ENCODE peak calls at places on chromosomes 6 and 20, in four cellular contexts. One of them, this sample, is unnamed.

GRCh38 chr20:24934101-24934661 is 14.9 kb upstream of the CST7 start:
- DNase-seq in GM12878: no peak
- DNase-seq in WTC11: no peak
- DNase-seq in HepG2: no peak
- DNase-seq in this sample: no peak

GRCh38 chr20:3781153-3781910 is at the start of gene SPEF1:
- DNase-seq in GM12878: peak; percentile 33
- DNase-seq in WTC11: peak; percentile 83
- DNase-seq in HepG2: peak; percentile 98
- DNase-seq in this sample: peak; percentile 89

GRCh38 chr6:157524735-157525134 is 143.7 kb downstream of the ZDHHC14 start:
- DNase-seq in HepG2: no peak
- DNase-seq in WTC11: no peak
- DNase-seq in GM12878: no peak
- DNase-seq in this sample: no peak

GRCh38 chr6:81093046-81093445 is 659.4 kb downstream of the TENT5A start:
- DNase-seq in HepG2: no peak
- DNase-seq in GM12878: no peak
- DNase-seq in WTC11: no peak
- DNase-seq in this sample: no peak

GRCh38 chr20:38893485-38894090 is 32.6 kb upstream of the FAM83D start:
- DNase-seq in WTC11: peak; percentile 89
- DNase-seq in GM12878: peak; percentile 38
- DNase-seq in HepG2: peak; percentile 43
- DNase-seq in this sample: peak; percentile 85

GRCh38 chr20:63351811-63352591 is 9.1 kb downstream of the CHRNA4 start:
- DNase-seq in GM12878: no peak
- DNase-seq in WTC11: peak; percentile 79
- DNase-seq in HepG2: no peak
- DNase-seq in this sample: no peak

GRCh38 chr20:41392871-41393704 is 26.5 kb upstream of the EMILIN3 start:
- DNase-seq in WTC11: no peak
- DNase-seq in GM12878: no peak
- DNase-seq in HepG2: no peak
- DNase-seq in this sample: no peak

GRCh38 chr6:8589941-8590676 is 154.8 kb upstream of the SLC35B3 start:
- DNase-seq in WTC11: peak; percentile 47
- DNase-seq in GM12878: no peak
- DNase-seq in HepG2: no peak
- DNase-seq in this sample: no peak

GRCh38 chr20:10671850-10672578 is 1.8 kb downstream of the JAG1 start:
- DNase-seq in WTC11: peak; percentile 64
- DNase-seq in GM12878: no peak
- DNase-seq in HepG2: no peak
- DNase-seq in this sample: peak; percentile 32

GRCh38 chr6:44219053-44219814 is 2.5 kb downstream of the MYMX start:
- DNase-seq in WTC11: peak; percentile 94
- DNase-seq in GM12878: no peak
- DNase-seq in HepG2: peak; percentile 80
- DNase-seq in this sample: peak; percentile 90

GRCh38 chr20:4113996-4114603 is 98.7 kb upstream of the RNF24 start:
- DNase-seq in HepG2: no peak
- DNase-seq in GM12878: no peak
- DNase-seq in WTC11: no peak
- DNase-seq in this sample: no peak

GRCh38 chr20:63970714-63971431 is 1.1 kb upstream of the ZNF512B start:
- DNase-seq in GM12878: no peak
- DNase-seq in WTC11: no peak
- DNase-seq in HepG2: no peak
- DNase-seq in this sample: no peak

GRCh38 chr6:134550604-134551003 is 232.7 kb upstream of the SGK1 start:
- DNase-seq in WTC11: no peak
- DNase-seq in GM12878: no peak
- DNase-seq in HepG2: no peak
- DNase-seq in this sample: no peak

GRCh38 chr6:163324326-163324927 is 90.1 kb upstream of the QKI start:
- DNase-seq in WTC11: no peak
- DNase-seq in HepG2: peak; percentile 56
- DNase-seq in GM12878: no peak
- DNase-seq in this sample: no peak

GRCh38 chr20:63023836-63024571 is 17.2 kb upstream of the BHLHE23 start:
- DNase-seq in WTC11: peak; percentile 3
- DNase-seq in HepG2: no peak
- DNase-seq in GM12878: no peak
- DNase-seq in this sample: no peak

GRCh38 chr6:77457720-77458349 is 5.5 kb downstream of the HTR1B start:
- DNase-seq in GM12878: no peak
- DNase-seq in WTC11: peak; percentile 85
- DNase-seq in HepG2: peak; percentile 45
- DNase-seq in this sample: peak; percentile 48

GRCh38 chr6:133947302-133947900 is 5.6 kb upstream of the TBPL1 start:
- DNase-seq in GM12878: no peak
- DNase-seq in WTC11: no peak
- DNase-seq in HepG2: no peak
- DNase-seq in this sample: no peak

GRCh38 chr6:161265975-161266374 is 7.9 kb downstream of the AGPAT4 start:
- DNase-seq in GM12878: no peak
- DNase-seq in HepG2: no peak
- DNase-seq in WTC11: no peak
- DNase-seq in this sample: no peak

GRCh38 chr6:27772261-27773001 is 139.8 kb downstream of the OR2B2 start:
- DNase-seq in GM12878: no peak
- DNase-seq in HepG2: peak; percentile 81
- DNase-seq in WTC11: peak; percentile 89
- DNase-seq in this sample: peak; percentile 85

GRCh38 chr6:14706378-14706929 is 539.4 kb upstream of the JARID2 start:
- DNase-seq in WTC11: no peak
- DNase-seq in HepG2: no peak
- DNase-seq in GM12878: no peak
- DNase-seq in this sample: peak; percentile 85

GRCh38 chr6:113762611-113763010 is 94.5 kb upstream of the MARCKS start:
- DNase-seq in HepG2: no peak
- DNase-seq in WTC11: no peak
- DNase-seq in GM12878: no peak
- DNase-seq in this sample: no peak

GRCh38 chr6:153024401-153025017 is 22.0 kb upstream of the MTRF1L start:
- DNase-seq in HepG2: peak; percentile 75
- DNase-seq in GM12878: peak; percentile 45
- DNase-seq in WTC11: peak; percentile 36
- DNase-seq in this sample: peak; percentile 67

GRCh38 chr6:150636808-150637207 is 37.1 kb downstream of the PLEKHG1 start:
- DNase-seq in WTC11: no peak
- DNase-seq in HepG2: no peak
- DNase-seq in GM12878: peak; percentile 62
- DNase-seq in this sample: no peak

GRCh38 chr20:49593441-49594142 is 25.7 kb upstream of the PTGIS start:
- DNase-seq in WTC11: no peak
- DNase-seq in GM12878: no peak
- DNase-seq in HepG2: no peak
- DNase-seq in this sample: no peak

GRCh38 chr6:16129623-16130243 is 847 bp downstream of the MYLIP start:
- DNase-seq in HepG2: no peak
- DNase-seq in WTC11: peak; percentile 33
- DNase-seq in GM12878: no peak
- DNase-seq in this sample: peak; percentile 41

GRCh38 chr6:135192256-135193174 is 11.4 kb downstream of the MYB start:
- DNase-seq in WTC11: no peak
- DNase-seq in HepG2: no peak
- DNase-seq in GM12878: no peak
- DNase-seq in this sample: peak; percentile 40

GRCh38 chr6:131317516-131317915 is 182.2 kb downstream of the AKAP7 start:
- DNase-seq in GM12878: no peak
- DNase-seq in WTC11: no peak
- DNase-seq in HepG2: no peak
- DNase-seq in this sample: no peak

GRCh38 chr6:117540670-117541069 is 58.2 kb downstream of the DCBLD1 start:
- DNase-seq in WTC11: no peak
- DNase-seq in HepG2: no peak
- DNase-seq in GM12878: no peak
- DNase-seq in this sample: no peak

GRCh38 chr20:47318027-47318595 is 38.4 kb downstream of the ZMYND8 start:
- DNase-seq in WTC11: peak; percentile 37
- DNase-seq in GM12878: no peak
- DNase-seq in HepG2: peak; percentile 94
- DNase-seq in this sample: no peak

GRCh38 chr20:5113615-5113986 is 6.2 kb downstream of the PCNA start:
- DNase-seq in WTC11: no peak
- DNase-seq in HepG2: no peak
- DNase-seq in GM12878: no peak
- DNase-seq in this sample: no peak

GRCh38 chr6:27517928-27518787 is 45.3 kb upstream of the ZNF184 start:
- DNase-seq in HepG2: no peak
- DNase-seq in WTC11: no peak
- DNase-seq in GM12878: no peak
- DNase-seq in this sample: no peak

GRCh38 chr6:123201869-123202372 is 205.9 kb downstream of the CLVS2 start:
- DNase-seq in GM12878: no peak
- DNase-seq in HepG2: no peak
- DNase-seq in WTC11: peak; percentile 16
- DNase-seq in this sample: no peak

GRCh38 chr6:92538296-92538695 is 881.1 kb downstream of the EPHA7 start:
- DNase-seq in HepG2: no peak
- DNase-seq in GM12878: no peak
- DNase-seq in WTC11: no peak
- DNase-seq in this sample: no peak

GRCh38 chr6:145139451-145139850 is 595.9 kb downstream of the EPM2A start:
- DNase-seq in WTC11: no peak
- DNase-seq in GM12878: no peak
- DNase-seq in HepG2: no peak
- DNase-seq in this sample: no peak

GRCh38 chr6:139587469-139587868 is 213.0 kb upstream of the CITED2 start:
- DNase-seq in WTC11: no peak
- DNase-seq in GM12878: no peak
- DNase-seq in HepG2: peak; percentile 76
- DNase-seq in this sample: no peak

GRCh38 chr20:53943522-53944291 is 126.7 kb downstream of the BCAS1 start:
- DNase-seq in GM12878: no peak
- DNase-seq in WTC11: no peak
- DNase-seq in HepG2: peak; percentile 34
- DNase-seq in this sample: peak; percentile 55

GRCh38 chr20:53208110-53208908 is 236.2 kb downstream of the TSHZ2 start:
- DNase-seq in GM12878: no peak
- DNase-seq in HepG2: no peak
- DNase-seq in WTC11: peak; percentile 81
- DNase-seq in this sample: peak; percentile 26

GRCh38 chr6:56730663-56731529 is 88.2 kb upstream of the DST start:
- DNase-seq in HepG2: no peak
- DNase-seq in GM12878: no peak
- DNase-seq in WTC11: no peak
- DNase-seq in this sample: no peak

GRCh38 chr20:47336013-47336754 is 20.3 kb downstream of the ZMYND8 start:
- DNase-seq in GM12878: no peak
- DNase-seq in WTC11: no peak
- DNase-seq in HepG2: no peak
- DNase-seq in this sample: no peak

GRCh38 chr6:14863896-14864850 is 381.7 kb upstream of the JARID2 start:
- DNase-seq in HepG2: no peak
- DNase-seq in WTC11: no peak
- DNase-seq in GM12878: no peak
- DNase-seq in this sample: peak; percentile 79

DNA sequence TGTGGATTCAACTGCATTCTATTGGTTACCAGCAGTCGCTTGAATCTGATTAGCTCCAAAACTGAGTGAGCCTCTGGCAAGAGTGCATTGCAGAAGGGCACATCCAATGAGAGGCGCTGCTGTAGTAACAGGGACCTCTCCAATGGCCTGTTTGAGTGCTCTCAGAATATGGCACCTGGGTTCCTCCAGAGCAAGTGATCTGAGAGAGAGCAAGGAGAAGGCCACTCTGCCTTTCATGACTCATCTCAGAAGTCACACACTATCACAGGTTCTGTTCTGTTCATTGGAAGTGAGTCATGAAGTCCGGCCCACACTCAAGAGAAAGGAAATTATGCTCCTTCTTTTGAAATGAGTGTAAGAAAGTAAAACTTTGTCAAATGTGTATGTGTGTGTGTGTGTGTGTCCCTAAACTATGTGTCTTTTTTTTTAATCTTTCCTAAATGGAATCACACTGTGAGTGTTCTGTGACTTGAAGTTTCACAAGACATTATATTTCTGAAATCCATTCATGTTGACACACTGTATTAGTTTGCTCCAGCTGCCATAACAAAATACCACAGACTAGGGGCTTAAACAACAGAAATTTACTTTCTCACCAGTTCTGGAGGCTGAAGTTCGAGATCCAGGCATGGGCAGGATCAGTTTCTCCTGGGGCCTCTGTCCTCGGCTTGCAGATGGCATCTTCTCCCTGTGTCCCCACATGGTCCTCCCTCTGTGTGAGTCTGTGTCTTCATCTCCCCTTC is 138.3 kb upstream of the CDYL start:
- DNase-seq in GM12878: peak; percentile 4
- DNase-seq in WTC11: no peak
- DNase-seq in HepG2: no peak
- DNase-seq in this sample: peak; percentile 36
- TF ChIP-seq CREM in GM12878: no peak
- TF ChIP-seq CREM in WTC11: no peak
- TF ChIP-seq CREM in HepG2: no peak
- TF ChIP-seq CREM in this sample: no peak

GRCh38 chr20:37518606-37519507 is 2.2 kb upstream of the NNAT start:
- DNase-seq in HepG2: no peak
- DNase-seq in GM12878: no peak
- DNase-seq in WTC11: no peak
- DNase-seq in this sample: no peak
- TF ChIP-seq CREM in HepG2: no peak
- TF ChIP-seq CREM in GM12878: no peak
- TF ChIP-seq CREM in WTC11: no peak
- TF ChIP-seq CREM in this sample: no peak

DNA sequence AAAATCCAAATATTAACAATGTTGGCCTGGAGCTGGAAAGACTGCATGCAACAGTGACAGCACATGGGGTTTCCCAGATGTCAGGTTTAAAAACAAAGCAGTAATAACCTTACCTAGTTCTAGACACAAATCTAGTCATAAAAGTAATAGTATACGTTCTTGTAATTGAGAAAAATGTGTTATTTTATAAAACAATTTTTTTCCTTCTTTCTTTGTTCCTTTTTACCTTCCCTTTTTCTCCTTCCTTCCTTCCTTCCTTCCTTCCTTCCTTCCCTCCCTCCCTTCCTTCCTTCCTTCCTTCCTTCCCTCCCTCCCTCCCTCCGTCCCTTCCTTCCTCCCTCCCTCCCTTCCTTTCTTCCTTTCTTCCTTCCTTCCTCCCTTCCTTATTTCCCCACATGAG is 242.7 kb upstream of the PDE10A start:
- DNase-seq in GM12878: no peak
- DNase-seq in WTC11: no peak
- DNase-seq in HepG2: no peak
- DNase-seq in this sample: no peak
- TF ChIP-seq CREM in GM12878: no peak
- TF ChIP-seq CREM in WTC11: no peak
- TF ChIP-seq CREM in HepG2: no peak
- TF ChIP-seq CREM in this sample: no peak

GRCh38 chr6:105560611-105561066 is 157.8 kb upstream of the PREP start:
- DNase-seq in WTC11: no peak
- DNase-seq in HepG2: no peak
- DNase-seq in GM12878: peak; percentile 70
- DNase-seq in this sample: no peak
- TF ChIP-seq CREM in WTC11: no peak
- TF ChIP-seq CREM in HepG2: no peak
- TF ChIP-seq CREM in GM12878: no peak
- TF ChIP-seq CREM in this sample: no peak

This sample was measured in K562.